ENCODE peak calls at places on chromosomes 1 and 21, in five cellular contexts. J is esophagus squamous epithelium, U is Peyer's patch, N is upper lobe of right lung, M is lung. L is an unnamed sample.
A peak's percentile ranks its signal among the peaks of the same experiment; 100 is the strongest.

GRCh38 chr21:38796426-38796825 is 9.3 kb upstream of the ETS2 start:
- DNase-seq in M (no peak), J (no peak), U (no peak), N (no peak), L (no peak)

GRCh38 chr1:203325004-203325417 is 19.7 kb downstream of the BTG2 start:
- DNase-seq in M (no peak), J (no peak), N (no peak), U (peak; percentile 90), L (no peak)

GRCh38 chr1:24216730-24217129 is 29.6 kb upstream of the IFNLR1 start:
- DNase-seq in N (no peak), J (no peak), M (no peak), U (no peak), L (no peak)

GRCh38 chr1:239262538-239262937 is 123.8 kb upstream of the CHRM3 start:
- DNase-seq in N (no peak), J (no peak), M (no peak), U (no peak), L (no peak)

GRCh38 chr1:92118826-92119225 is 38.7 kb downstream of the BTBD8 start:
- DNase-seq in J (no peak), U (no peak), M (no peak), N (no peak), L (no peak)

GRCh38 chr1:93845554-93846150 is 33.4 kb downstream of the DNTTIP2 start:
- DNase-seq in J (no peak), M (no peak), U (peak; percentile 46), N (no peak), L (no peak)

GRCh38 chr1:202249846-202250245 is 56.2 kb downstream of the LGR6 start:
- DNase-seq in J (no peak), N (no peak), M (no peak), U (peak; percentile 11), L (no peak)

GRCh38 chr1:225509770-225510169 is 81.9 kb upstream of the LBR start:
- DNase-seq in M (no peak), N (no peak), U (no peak), J (no peak), L (no peak)

GRCh38 chr1:151478923-151479322 is 19.6 kb upstream of the POGZ start:
- DNase-seq in N (no peak), J (no peak), M (no peak), U (no peak), L (no peak)

GRCh38 chr1:2803086-2803930 is 1.8 kb upstream of the TTC34 start:
- DNase-seq in U (no peak), J (no peak), M (no peak), N (peak; percentile 56), L (no peak)

GRCh38 chr1:72178266-72178665 is 104.1 kb downstream of the NEGR1 start:
- DNase-seq in U (no peak), N (no peak), M (no peak), J (no peak), L (no peak)

GRCh38 chr1:10734900-10735602 is 61.4 kb downstream of the CASZ1 start:
- DNase-seq in N (peak; percentile 72), U (no peak), J (no peak), M (no peak), L (no peak)

GRCh38 chr1:209409786-209410185 is 173.7 kb upstream of the CAMK1G start:
- DNase-seq in U (no peak), N (no peak), J (no peak), M (no peak), L (no peak)

GRCh38 chr1:110605901-110606783 is at the start of gene KCNA2:
- DNase-seq in N (peak; percentile 68), J (no peak), M (no peak), U (no peak), L (peak; percentile 61)

GRCh38 chr1:1334835-1335234 is 3.8 kb downstream of the TAS1R3 start:
- DNase-seq in M (no peak), N (no peak), J (no peak), U (no peak), L (no peak)

GRCh38 chr1:38126970-38127369 is 80.4 kb upstream of the POU3F1 start:
- DNase-seq in J (no peak), M (no peak), U (no peak), N (peak; percentile 30), L (no peak)

GRCh38 chr21:45219517-45219916 is 68.2 kb downstream of the POFUT2 start:
- DNase-seq in J (no peak), N (no peak), M (no peak), U (no peak), L (no peak)

GRCh38 chr1:19395678-19396192 is 83.6 kb downstream of the SLC66A1 start:
- DNase-seq in U (no peak), J (no peak), M (no peak), N (no peak), L (no peak)

GRCh38 chr1:178644308-178645120 is 80.5 kb upstream of the RALGPS2 start:
- DNase-seq in N (no peak), M (no peak), J (no peak), U (peak; percentile 82), L (peak; percentile 17)

GRCh38 chr1:227273557-227273956 is 44.7 kb downstream of the CDC42BPA start:
- DNase-seq in J (no peak), M (no peak), U (no peak), N (no peak), L (no peak)

GRCh38 chr1:21262282-21263051 is 27.8 kb downstream of the ECE1 start:
- DNase-seq in M (no peak), J (no peak), U (peak; percentile 68), N (no peak), L (peak; percentile 79)

GRCh38 chr1:63127376-63127775 is 195.0 kb upstream of the FOXD3 start:
- DNase-seq in J (no peak), U (no peak), M (no peak), N (no peak), L (no peak)

GRCh38 chr1:63129184-63129583 is 193.2 kb upstream of the FOXD3 start:
- DNase-seq in N (no peak), J (no peak), U (no peak), M (no peak), L (no peak)

GRCh38 chr1:63128562-63128961 is 193.8 kb upstream of the FOXD3 start:
- DNase-seq in U (no peak), M (no peak), N (no peak), J (no peak), L (no peak)

GRCh38 chr1:63124666-63125191 is 197.6 kb upstream of the FOXD3 start:
- DNase-seq in U (no peak), N (no peak), J (no peak), M (no peak), L (no peak)

DNA sequence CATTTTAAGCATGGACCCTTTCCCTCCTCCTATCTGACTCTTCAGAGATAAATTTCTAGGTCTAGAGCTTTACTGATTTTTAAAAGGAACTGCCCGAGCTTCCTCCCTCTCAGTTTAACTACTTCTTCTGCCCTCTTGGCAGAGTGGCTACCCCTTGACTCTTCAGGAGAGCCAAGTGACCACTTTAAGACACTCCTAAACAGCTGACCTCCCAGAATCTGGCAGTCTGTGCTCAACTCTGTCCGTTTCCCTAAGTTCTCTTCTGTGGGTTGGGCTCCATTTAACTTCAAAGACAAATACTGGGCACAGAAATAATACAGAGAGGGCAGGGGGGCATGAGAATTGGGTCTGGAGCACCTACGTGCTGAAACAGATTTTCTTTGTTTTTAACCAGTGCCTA is 196.3 kb upstream of the FOXD3 start:
- DNase-seq in U (no peak), M (peak; percentile 43), J (no peak), N (no peak), L (no peak)
- H3K27ac ChIP-seq in U (no peak overlapping the region), M (no peak overlapping the region), J (no peak overlapping the region), N (no peak overlapping the region), L (peak overlapping the region; percentile 49)

DNA sequence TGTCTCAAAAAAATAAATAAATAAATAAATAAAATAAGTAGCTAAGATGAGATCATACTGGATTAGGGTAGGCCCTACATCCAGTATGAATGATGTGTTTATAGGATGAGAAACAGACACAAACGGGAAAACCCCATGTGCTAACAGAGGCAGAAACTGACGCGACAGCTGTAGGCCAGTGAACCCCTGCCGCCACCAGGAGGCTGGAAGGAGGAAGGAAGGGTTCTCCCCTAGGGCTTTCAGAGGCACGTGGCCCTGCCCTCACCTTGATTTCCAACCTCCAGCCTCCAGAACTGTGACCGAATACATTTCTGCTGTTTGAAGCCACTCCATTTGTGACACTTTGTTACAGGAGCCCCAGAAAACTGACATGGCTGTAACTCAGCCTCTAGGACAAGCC is 38.5 kb downstream of the CHD5 start:
- DNase-seq in M (no peak), U (no peak), J (no peak), N (no peak), L (no peak)
- TF ChIP-seq CTCF in M (no peak), U (no peak), J (no peak), N (no peak), L (no peak)

GRCh38 chr21:16308269-16308668 is 578.5 kb downstream of the USP25 start:
- DNase-seq in U (no peak), M (no peak), J (no peak), N (no peak), L (no peak)

GRCh38 chr21:16307256-16307655 is 577.5 kb downstream of the USP25 start:
- DNase-seq in J (no peak), N (no peak), M (no peak), U (no peak), L (no peak)

GRCh38 chr21:16305686-16306085 is 575.9 kb downstream of the USP25 start:
- DNase-seq in J (no peak), M (no peak), N (no peak), U (no peak), L (no peak)

GRCh38 chr21:16310191-16310590 is 580.4 kb downstream of the USP25 start:
- DNase-seq in J (no peak), U (no peak), M (no peak), N (no peak), L (no peak)

GRCh38 chr21:16309250-16309971 is 579.6 kb downstream of the USP25 start:
- DNase-seq in J (no peak), U (no peak), M (no peak), N (no peak), L (no peak)
- H3K4me3 ChIP-seq in J (peak overlapping the region; percentile 1), U (no peak overlapping the region), M (no peak overlapping the region), N (no peak overlapping the region), L (no peak overlapping the region)

GRCh38 chr1:77506771-77507170 is 175.7 kb downstream of the ZZZ3 start:
- DNase-seq in J (no peak), M (no peak), N (no peak), U (no peak), L (no peak)

GRCh38 chr1:77504986-77505385 is 177.5 kb downstream of the ZZZ3 start:
- DNase-seq in J (no peak), M (no peak), N (no peak), U (no peak), L (no peak)

GRCh38 chr1:77509898-77510297 is 172.6 kb downstream of the ZZZ3 start:
- DNase-seq in U (no peak), M (no peak), J (no peak), N (no peak), L (no peak)

GRCh38 chr1:77511440-77511840 is 171.0 kb downstream of the ZZZ3 start:
- DNase-seq in M (no peak), U (no peak), N (no peak), J (no peak), L (no peak)

GRCh38 chr1:77509051-77509492 is 173.4 kb downstream of the ZZZ3 start:
- DNase-seq in M (no peak), U (no peak), J (no peak), N (no peak), L (no peak)
- H3K27ac ChIP-seq in M (no peak overlapping the region), U (no peak overlapping the region), J (no peak overlapping the region), N (no peak overlapping the region), L (no peak overlapping the region)

GRCh38 chr21:25039461-25040380 is 567.6 kb downstream of the MRPL39 start:
- DNase-seq in U (no peak), N (no peak), M (no peak), J (no peak), L (no peak)
- TF ChIP-seq CTCF in U (peak; percentile 1), N (no peak), M (no peak), J (peak; percentile 26), L (peak; percentile 36)

L was measured in heart right ventricle.